ENCODE peak calls at places on chromosomes 3 and 15, in four cellular contexts. V is iPS-NIHi11, S is HEK293T, G is NCI-H345. F is an unnamed sample.

GRCh38 chr3:157175678-157176077 is 15.7 kb upstream of the CCNL1 start:
- DNase-seq in S (peak; percentile 29), G (no peak), V (peak; percentile 63), F (peak; percentile 54)

GRCh38 chr15:72272213-72272996 is at the start of gene PARP6:
- DNase-seq in S (peak; percentile 98), V (peak; percentile 99), G (peak; percentile 94), F (peak; percentile 99)

GRCh38 chr15:82137261-82137660 is 91.4 kb upstream of the MEX3B start:
- DNase-seq in V (no peak), G (no peak), S (no peak), F (no peak)

GRCh38 chr15:80761754-80762153 is 17.4 kb upstream of the CEMIP start:
- DNase-seq in S (no peak), G (no peak), V (no peak), F (no peak)

GRCh38 chr3:20657566-20657965 is 471.6 kb upstream of the SGO1 start:
- DNase-seq in V (no peak), S (no peak), G (no peak), F (no peak)

GRCh38 chr3:27658741-27659140 is 63.4 kb downstream of the EOMES start:
- DNase-seq in V (no peak), G (no peak), S (no peak), F (no peak)

GRCh38 chr15:74300057-74300620 is 64.0 kb downstream of the CCDC33 start:
- DNase-seq in V (peak; percentile 57), G (no peak), S (no peak), F (no peak)

GRCh38 chr3:339346-339745 is 142.8 kb downstream of the CHL1 start:
- DNase-seq in S (no peak), V (no peak), G (no peak), F (no peak)

GRCh38 chr15:77538011-77538410 is 94.7 kb downstream of the LINGO1 start:
- DNase-seq in G (no peak), S (no peak), V (no peak), F (no peak)

GRCh38 chr3:30912304-30912703 is 17.8 kb upstream of the GADL1 start:
- DNase-seq in V (no peak), S (no peak), G (no peak), F (no peak)

GRCh38 chr15:48682949-48683651 is 37.6 kb upstream of the FBN1 start:
- DNase-seq in S (no peak), V (no peak), G (no peak), F (peak; percentile 13)